ENCODE peak calls at places on chromosomes 16 and 17, in nine cellular contexts. R is lower leg skin, B is prostate gland, H is ovary, W is Peyer's patch, A is adrenal gland, Y is body of pancreas, S is GM12878, D is heart left ventricle. L is an unnamed sample.

GRCh38 chr16:3188925-3189825 is 1.2 kb downstream of the OR1F1 start:
- DNase-seq in R (no peak), B (no peak), H (no peak), W (peak; percentile 24), A (no peak), Y (no peak), S (no peak), D (no peak), L (peak; percentile 64)

GRCh38 chr16:495127-495748 is 32.3 kb upstream of the CAPN15 start:
- DNase-seq in R (no peak), B (no peak), H (no peak), W (no peak), A (peak; percentile 33), Y (peak; percentile 50), S (no peak), D (no peak), L (peak; percentile 69)

GRCh38 chr16:2698996-2699750 is 16.9 kb downstream of the KCTD5 start:
- DNase-seq in R (no peak), B (no peak), H (peak; percentile 53), W (no peak), A (peak; percentile 70), Y (no peak), S (no peak), D (no peak), L (no peak)

GRCh38 chr17:28427372-28427771 is 21.4 kb upstream of the SLC46A1 start:
- DNase-seq in R (no peak), B (no peak), H (no peak), W (no peak), A (no peak), Y (no peak), S (no peak), D (no peak), L (no peak)

GRCh38 chr16:102060-102855 is 24.2 kb downstream of the MPG start:
- DNase-seq in R (no peak), B (no peak), H (peak; percentile 82), W (no peak), A (peak; percentile 38), Y (peak; percentile 28), S (no peak), D (peak; percentile 78), L (no peak)

GRCh38 chr17:79907217-79907715 is 68.0 kb upstream of the CBX4 start:
- DNase-seq in R (no peak), B (no peak), H (no peak), W (peak; percentile 26), A (no peak), Y (no peak), S (no peak), D (no peak), L (no peak)

GRCh38 chr16:85091522-85091910 is 20.8 kb downstream of the CIBAR2 start:
- DNase-seq in R (no peak), B (no peak), H (no peak), W (no peak), A (no peak), Y (no peak), S (no peak), D (no peak), L (no peak)

GRCh38 chr16:48099455-48099854 is 56.3 kb downstream of the ABCC12 start:
- DNase-seq in R (no peak), B (no peak), H (no peak), W (no peak), A (no peak), Y (no peak), S (no peak), D (peak; percentile 58), L (no peak)

DNA sequence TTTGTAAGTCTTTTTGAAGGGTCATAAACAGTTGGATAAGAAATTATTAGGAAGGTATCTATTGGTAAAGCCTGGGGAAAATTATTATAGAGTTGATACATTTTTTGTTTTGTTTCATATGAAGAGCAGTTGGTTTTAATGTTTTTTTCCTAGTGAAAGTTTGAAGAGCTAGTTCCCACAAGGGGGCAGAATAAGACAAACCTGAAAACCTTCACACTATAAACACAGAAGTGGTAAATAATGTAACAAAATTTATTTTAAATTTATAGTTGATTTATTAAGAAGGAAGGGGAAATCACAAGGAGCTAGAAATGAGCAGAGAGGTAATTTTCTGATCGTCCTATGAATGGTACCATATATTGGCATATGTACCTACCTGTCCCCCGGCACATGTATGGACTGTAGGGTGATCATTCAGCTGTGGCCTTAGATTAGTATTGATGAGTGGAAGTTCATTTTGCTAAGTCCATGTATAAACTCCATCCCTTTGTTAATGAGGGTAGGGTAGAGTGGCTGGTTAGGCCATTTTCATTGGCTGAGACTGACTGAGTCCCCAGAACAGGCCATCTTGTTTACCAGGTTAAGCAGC is 116.3 kb downstream of the TANC2 start:
- DNase-seq in R (no peak), B (no peak), H (no peak), W (no peak), A (no peak), Y (no peak), S (no peak), D (no peak), L (peak; percentile 17)
- TF ChIP-seq CTCF in R (no peak), B (peak; percentile 35), H (no peak), W (peak; percentile 49), A (peak; percentile 61), Y (peak; percentile 4), S (peak; percentile 13), D (peak; percentile 7), L (peak; percentile 10)

GRCh38 chr17:35575759-35576158 is 2.6 kb downstream of the PEX12 start:
- DNase-seq in R (no peak), B (no peak), H (no peak), W (no peak), A (no peak), Y (no peak), S (no peak), D (no peak), L (no peak)

GRCh38 chr17:35578195-35578928 is at the start of gene PEX12:
- DNase-seq in R (peak; percentile 90), B (peak; percentile 88), H (peak; percentile 87), W (peak; percentile 86), A (peak; percentile 88), Y (peak; percentile 90), S (peak; percentile 58), D (peak; percentile 93), L (peak; percentile 95)

GRCh38 chr17:35578929-35579448 is 618 bp upstream of the PEX12 start:
- DNase-seq in R (no peak), B (no peak), H (no peak), W (no peak), A (no peak), Y (no peak), S (no peak), D (no peak), L (peak; percentile 28)

DNA sequence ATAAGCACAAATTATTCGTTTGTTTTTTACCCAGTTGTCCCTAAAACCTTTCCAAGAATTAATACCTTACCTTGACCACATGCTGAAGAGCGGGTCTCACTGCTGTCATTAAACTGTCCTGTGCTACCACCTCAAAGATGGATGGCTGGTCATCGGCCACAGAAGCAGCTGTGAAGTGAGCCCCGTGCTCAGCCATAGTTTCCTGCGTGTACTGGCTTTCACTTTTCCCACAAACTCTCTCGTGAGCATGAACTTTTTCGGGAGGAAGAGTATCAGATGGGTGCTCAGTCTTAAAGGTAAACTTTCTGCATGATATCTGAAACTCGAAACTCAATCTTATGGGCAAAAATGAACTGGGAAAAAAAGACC is 561 bp downstream of the PEX12 start:
- DNase-seq in R (no peak), B (no peak), H (no peak), W (no peak), A (peak; percentile 21), Y (peak; percentile 19), S (no peak), D (no peak), L (peak; percentile 18)
- TF ChIP-seq POLR2A in R (no peak), B (no peak), H (no peak), W (no peak), A (no peak), Y (no peak), S (no peak), D (no peak), L (no peak)

DNA sequence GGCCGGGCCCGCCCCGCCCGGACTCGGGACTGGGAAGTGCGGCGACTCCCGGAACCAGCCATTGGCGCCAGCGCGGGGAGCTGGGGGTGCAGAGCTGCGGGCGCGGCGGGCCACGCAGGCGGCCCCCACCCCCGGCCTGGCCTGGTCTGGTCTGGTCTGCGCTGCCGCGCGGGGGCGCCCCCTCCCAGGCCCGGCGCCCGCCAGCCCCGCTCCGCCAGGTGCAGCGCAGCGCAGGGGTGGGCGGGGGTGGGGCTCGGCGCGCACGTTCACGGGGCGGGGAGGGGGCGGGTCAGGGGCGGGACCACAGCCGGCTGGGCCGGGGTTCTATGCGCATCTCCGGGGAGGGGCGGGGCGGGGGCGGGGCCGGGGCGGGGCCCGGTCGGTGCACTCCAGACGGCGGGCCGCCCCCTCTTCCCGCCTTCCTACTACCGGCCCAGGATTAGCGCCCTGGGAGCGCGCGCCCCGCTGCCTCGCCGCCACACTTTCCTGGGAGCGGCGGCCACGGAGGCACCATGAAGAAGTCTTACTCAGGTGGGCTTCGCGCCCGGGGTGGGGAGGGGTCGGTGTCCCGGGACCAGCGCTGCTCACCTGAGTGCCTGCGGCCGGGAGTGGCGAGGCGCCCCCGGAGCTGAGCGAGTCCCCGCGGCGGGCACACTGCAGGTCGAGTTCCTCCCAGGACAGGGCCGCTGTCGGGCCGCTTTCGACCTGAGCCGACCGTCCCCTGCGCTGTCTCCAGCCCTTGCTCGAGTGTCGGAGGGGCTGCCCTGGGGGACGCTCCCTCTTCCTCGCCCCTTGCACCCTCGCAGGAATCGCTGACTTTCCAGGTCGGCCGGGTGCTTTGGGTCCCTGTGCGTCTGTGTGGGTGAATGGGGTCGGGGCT is 140.5 kb downstream of the SEC14L1 start:
- DNase-seq in R (peak; percentile 18), B (peak; percentile 69), H (peak; percentile 68), W (peak; percentile 88), A (peak; percentile 57), Y (peak; percentile 81), S (no peak), D (peak; percentile 29), L (no peak)
- TF ChIP-seq CTCF in R (no peak), B (peak; percentile 34), H (no peak), W (peak; percentile 53), A (no peak), Y (peak; percentile 56), S (peak; percentile 28), D (no peak), L (no peak)

GRCh38 chr17:73612074-73612473 is 32.2 kb downstream of the SDK2 start:
- DNase-seq in R (no peak), B (no peak), H (no peak), W (no peak), A (no peak), Y (no peak), S (no peak), D (no peak), L (no peak)

GRCh38 chr17:73611630-73612029 is 32.6 kb downstream of the SDK2 start:
- DNase-seq in R (no peak), B (no peak), H (no peak), W (no peak), A (no peak), Y (no peak), S (no peak), D (no peak), L (no peak)

GRCh38 chr17:73616120-73616872 is 27.9 kb downstream of the SDK2 start:
- DNase-seq in R (no peak), B (no peak), H (no peak), W (no peak), A (no peak), Y (no peak), S (no peak), D (no peak), L (no peak)

GRCh38 chr17:73613947-73614655 is 30.1 kb downstream of the SDK2 start:
- DNase-seq in R (no peak), B (no peak), H (no peak), W (no peak), A (no peak), Y (no peak), S (no peak), D (no peak), L (no peak)

DNA sequence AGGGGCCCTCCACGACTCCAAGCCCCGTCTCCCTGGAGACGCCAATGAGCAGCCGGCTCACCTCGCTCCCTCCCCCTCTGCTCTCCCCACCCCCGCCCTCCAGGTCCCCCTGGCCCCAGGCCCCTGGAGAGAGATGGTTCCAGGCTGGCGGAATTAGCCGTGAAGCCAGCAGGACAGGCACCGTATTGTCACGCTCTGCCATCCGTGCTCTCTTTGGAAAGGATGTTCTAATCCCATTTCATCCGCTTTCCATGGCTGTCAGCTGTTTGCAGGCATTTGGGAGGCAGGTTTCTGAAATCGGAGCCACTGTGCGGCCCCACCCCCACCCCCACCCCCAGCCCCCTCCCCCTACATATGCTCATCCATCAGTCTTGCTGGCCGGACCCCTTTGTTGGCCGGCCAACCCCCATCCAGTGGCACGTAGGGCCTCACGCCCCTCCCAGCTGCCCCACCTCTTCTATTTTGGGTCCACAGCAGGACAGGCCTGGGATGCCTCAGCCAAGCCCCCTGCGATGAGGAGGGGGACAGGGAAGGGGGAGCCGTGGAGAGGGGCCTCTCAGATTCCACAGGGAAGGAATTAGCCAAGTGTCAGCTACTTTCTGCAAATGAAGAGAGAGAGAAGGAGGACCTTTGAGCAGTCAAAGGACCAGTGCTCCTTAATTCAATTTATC is 30.8 kb downstream of the SDK2 start:
- DNase-seq in R (no peak), B (no peak), H (no peak), W (no peak), A (no peak), Y (no peak), S (no peak), D (no peak), L (no peak)
- TF ChIP-seq POLR2A in R (no peak), B (no peak), H (no peak), W (no peak), A (no peak), Y (no peak), S (no peak), D (no peak), L (no peak)